ENCODE peak calls at places on chromosomes 11 and 22, in eight cellular contexts. K is BE2C; H is mucosa of descending colon; A is HCT116; Z is ascending aorta; V is effector memory CD4-positive, alpha-beta T cell; L is heart right ventricle; W is transverse colon. E is an unnamed sample. For H3K9me3, the result is how much of the 10 kb centered on the place peaks cover.

GRCh38 chr11:117826832-117827231 is 2.3 kb upstream of the FXYD2 start:
- DNase-seq in K (no peak), H (peak), A (no peak), Z (no peak), V (no peak), L (no peak), W (no peak), E (no peak)

GRCh38 chr11:9775393-9775780 is 111.5 kb downstream of the SWAP70 start:
- DNase-seq in K (no peak), H (peak), A (no peak), Z (no peak), V (no peak), L (no peak), W (no peak), E (no peak)

GRCh38 chr11:50298182-50298988 is 265.7 kb downstream of the OR4C45 start:
- DNase-seq in K (no peak), H (no peak), A (no peak), Z (no peak), V (no peak), L (no peak), W (no peak), E (no peak)

GRCh38 chr11:75303544-75304224 is 47.8 kb downstream of the ARRB1 start:
- DNase-seq in K (peak), H (no peak), A (no peak), Z (no peak), V (no peak), L (no peak), W (no peak), E (no peak)

GRCh38 chr22:32444068-32444467 is 20.2 kb downstream of the BPIFC start:
- DNase-seq in K (peak), H (peak), A (peak), Z (no peak), V (no peak), L (no peak), W (peak), E (no peak)

GRCh38 chr11:96337541-96338530 is 5.2 kb downstream of the MAML2 start:
- DNase-seq in K (no peak), H (peak), A (no peak), Z (no peak), V (no peak), L (no peak), W (no peak), E (no peak)

GRCh38 chr22:17562906-17563870 is at the start of gene SLC25A18:
- DNase-seq in K (no peak), H (no peak), A (no peak), Z (no peak), V (no peak), L (peak), W (peak), E (no peak)

GRCh38 chr22:21823740-21824438 is 43.6 kb downstream of the MAPK1 start:
- DNase-seq in K (no peak), H (no peak), A (no peak), Z (no peak), V (no peak), L (no peak), W (no peak), E (no peak)

GRCh38 chr22:19568337-19569311 is 44.4 kb upstream of the CLDN5 start:
- DNase-seq in K (no peak), H (no peak), A (no peak), Z (no peak), V (no peak), L (peak), W (no peak), E (no peak)

GRCh38 chr11:70703141-70704052 is 305.1 kb downstream of the CTTN start:
- DNase-seq in K (no peak), H (no peak), A (no peak), Z (no peak), V (no peak), L (no peak), W (no peak), E (no peak)

GRCh38 chr11:102111011-102111786 is 952 bp downstream of the YAP1 start:
- DNase-seq in K (peak), H (peak), A (no peak), Z (no peak), V (no peak), L (peak), W (peak), E (no peak)

GRCh38 chr11:101127699-101128570 is 1.7 kb downstream of the PGR start:
- DNase-seq in K (peak), H (peak), A (no peak), Z (no peak), V (no peak), L (peak), W (peak), E (no peak)

GRCh38 chr11:13875643-13876042 is 86.9 kb upstream of the SPON1 start:
- DNase-seq in K (no peak), H (no peak), A (no peak), Z (no peak), V (no peak), L (no peak), W (no peak), E (no peak)

GRCh38 chr11:76596652-76597051 is 73.9 kb downstream of the LRRC32 start:
- DNase-seq in K (no peak), H (no peak), A (no peak), Z (no peak), V (no peak), L (no peak), W (no peak), E (no peak)

GRCh38 chr11:86741489-86742435 is 58.6 kb upstream of the PRSS23 start:
- DNase-seq in K (no peak), H (no peak), A (no peak), Z (no peak), V (no peak), L (no peak), W (no peak), E (no peak)

GRCh38 chr11:107857550-107858216 is 904 bp downstream of the SLC35F2 start:
- DNase-seq in K (peak), H (no peak), A (no peak), Z (no peak), V (no peak), L (no peak), W (no peak), E (no peak)

GRCh38 chr22:29300467-29300806 is 6.0 kb upstream of the GAS2L1 start:
- DNase-seq in K (no peak), H (no peak), A (no peak), Z (no peak), V (no peak), L (no peak), W (no peak), E (no peak)

GRCh38 chr22:29302681-29303465 is 3.6 kb upstream of the GAS2L1 start:
- DNase-seq in K (no peak), H (no peak), A (no peak), Z (no peak), V (no peak), L (no peak), W (no peak), E (no peak)

GRCh38 chr22:29301716-29302401 is 4.6 kb upstream of the GAS2L1 start:
- DNase-seq in K (no peak), H (no peak), A (no peak), Z (no peak), V (no peak), L (no peak), W (no peak), E (no peak)

GRCh38 chr22:29300807-29301601 is 5.4 kb upstream of the GAS2L1 start:
- DNase-seq in K (no peak), H (no peak), A (no peak), Z (no peak), V (no peak), L (no peak), W (no peak), E (no peak)

DNA sequence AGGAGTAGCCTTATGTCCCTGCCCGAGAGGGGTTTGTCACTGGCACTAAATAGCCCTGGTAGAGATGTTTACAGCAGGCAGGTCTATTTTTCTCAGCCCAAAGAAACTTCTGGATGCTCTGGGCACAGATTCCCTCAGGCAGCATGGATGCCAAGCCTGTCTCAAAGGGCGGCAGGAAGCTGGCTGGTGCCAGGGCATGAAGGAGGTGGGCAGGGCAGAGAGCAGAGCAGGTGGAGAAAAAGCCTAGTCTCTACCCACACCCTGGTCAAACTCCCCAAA is 4.1 kb upstream of the GAS2L1 start:
- DNase-seq in K (no peak), H (no peak), A (no peak), Z (no peak), V (no peak), L (no peak), W (no peak), E (no peak)
- H3K9me3 ChIP-seq in K (under half), H (under half), A (under half), Z (under half), V (under half), L (under half), W (under half), E (under half)

GRCh38 chr11:77734890-77735289 is 85.6 kb downstream of the RSF1 start:
- DNase-seq in K (no peak), H (no peak), A (no peak), Z (no peak), V (no peak), L (no peak), W (no peak), E (no peak)
- H3K9me3 ChIP-seq in K (under half), H (under half), A (under half), Z (under half), V (under half), L (under half), W (under half), E (under half)

DNA sequence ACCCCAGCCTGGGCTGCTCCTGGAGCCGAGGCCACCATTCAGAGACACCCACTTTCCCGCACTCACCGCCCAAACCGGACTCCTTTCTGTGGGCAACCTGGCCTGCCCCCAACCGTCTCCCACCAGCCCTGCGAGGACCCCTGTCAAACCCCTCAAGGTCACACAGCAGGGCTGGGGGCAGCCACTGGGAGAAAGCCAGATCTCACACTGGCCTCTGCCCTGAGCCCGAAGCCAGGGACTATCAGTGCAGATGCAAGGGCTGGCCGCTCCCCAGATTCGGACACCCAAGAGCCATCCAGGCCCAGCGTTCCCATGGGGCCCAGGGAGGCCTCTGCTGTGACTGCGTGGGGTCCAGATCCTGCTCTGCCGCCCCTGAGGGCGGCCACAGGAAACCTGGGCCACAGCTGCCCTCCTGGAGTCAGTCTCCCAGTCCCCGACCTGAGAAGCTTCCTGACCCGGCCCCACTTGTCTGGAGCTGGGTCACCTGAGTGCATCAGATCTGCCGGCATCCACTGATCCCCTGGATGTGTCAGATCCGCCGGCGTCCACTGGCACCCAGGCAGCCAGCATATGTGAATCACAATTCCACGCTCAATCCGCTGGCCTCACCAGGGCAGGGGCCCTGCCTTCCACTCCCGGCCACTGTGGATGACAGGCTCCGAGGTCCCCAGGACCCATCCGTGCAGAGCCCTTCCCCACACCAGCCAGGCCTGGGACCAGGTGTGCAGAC is 139.7 kb downstream of the BRD1 start:
- DNase-seq in K (no peak), H (no peak), A (no peak), Z (no peak), V (no peak), L (no peak), W (no peak), E (no peak)
- H3K9me3 ChIP-seq in K (under half), H (under half), A (under half), Z (under half), V (under half), L (under half), W (under half), E (under half)

DNA sequence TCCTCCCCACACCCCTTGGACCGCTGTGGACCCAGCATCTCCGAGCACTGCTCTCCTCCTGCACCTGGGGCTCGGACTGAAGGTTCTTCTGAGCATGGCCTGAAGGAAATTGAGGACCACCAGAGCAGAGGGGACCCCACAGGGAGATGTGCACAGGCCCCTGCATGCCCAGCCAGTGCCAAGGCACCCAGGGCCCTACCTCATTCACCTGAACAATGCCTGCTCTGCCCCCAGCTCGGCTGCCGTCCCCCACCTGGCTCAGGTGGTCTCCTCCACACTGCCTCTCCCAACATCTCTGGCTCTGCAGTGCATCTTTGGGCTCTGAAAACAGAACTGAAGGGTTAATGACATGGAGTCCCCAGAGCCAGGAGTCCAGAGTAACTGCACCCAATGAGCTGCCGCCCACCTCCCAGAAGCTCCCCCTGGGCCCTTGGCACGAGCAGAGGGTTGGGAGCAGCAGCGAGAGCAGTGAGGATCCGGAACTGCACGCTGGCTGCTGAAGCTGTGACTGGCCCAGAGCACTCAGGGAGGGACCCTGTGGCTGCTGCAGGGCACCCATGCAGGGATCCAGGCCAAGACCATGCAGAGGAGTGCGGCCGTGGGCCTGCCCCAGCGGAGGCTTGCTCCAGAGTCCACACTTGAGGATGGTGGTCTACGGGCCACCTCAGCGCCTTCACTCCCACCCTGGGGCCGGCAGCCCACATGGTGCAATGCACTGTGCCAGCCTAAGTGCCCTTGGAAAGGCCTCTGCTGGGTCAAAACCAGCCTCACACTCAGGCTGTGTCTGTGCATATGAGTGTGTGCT is 686.0 kb downstream of the TBC1D22A start:
- DNase-seq in K (no peak), H (no peak), A (no peak), Z (no peak), V (no peak), L (no peak), W (no peak), E (no peak)
- H3K9me3 ChIP-seq in K (under half), H (under half), A (under half), Z (under half), V (under half), L (under half), W (under half), E (under half)

DNA sequence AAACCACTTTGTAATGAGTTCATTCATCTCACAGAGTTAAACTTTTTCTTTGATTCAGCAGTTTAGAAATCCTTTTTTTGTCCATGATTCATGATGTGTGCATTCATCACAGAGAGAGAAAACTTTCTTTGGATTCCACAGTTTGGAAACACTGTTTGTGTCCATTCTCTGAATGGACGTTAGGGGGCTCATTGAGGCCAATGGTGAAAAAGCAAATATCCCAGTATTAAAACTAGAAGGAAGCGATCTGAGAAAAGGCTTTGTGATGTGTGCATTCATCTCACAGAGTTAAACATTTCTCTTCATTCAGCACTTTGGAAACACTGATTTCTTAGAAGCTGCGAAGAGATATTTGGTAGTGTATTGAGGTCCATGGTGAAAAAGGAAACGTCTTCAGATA is 155.6 kb upstream of the TRIM48 start:
- DNase-seq in K (no peak), H (no peak), A (no peak), Z (no peak), V (no peak), L (no peak), W (no peak), E (no peak)
- H3K9me3 ChIP-seq in K (under half), H (half or more), A (under half), Z (under half), V (under half), L (under half), W (under half), E (under half)

GRCh38 chr22:47665151-47665550 is 902.7 kb downstream of the TBC1D22A start:
- DNase-seq in K (no peak), H (no peak), A (no peak), Z (no peak), V (no peak), L (no peak), W (no peak), E (no peak)

GRCh38 chr22:47659467-47660302 is 897.2 kb downstream of the TBC1D22A start:
- DNase-seq in K (no peak), H (no peak), A (no peak), Z (no peak), V (no peak), L (no peak), W (no peak), E (no peak)

GRCh38 chr22:47658182-47658581 is 895.7 kb downstream of the TBC1D22A start:
- DNase-seq in K (no peak), H (no peak), A (no peak), Z (no peak), V (no peak), L (no peak), W (no peak), E (no peak)

DNA sequence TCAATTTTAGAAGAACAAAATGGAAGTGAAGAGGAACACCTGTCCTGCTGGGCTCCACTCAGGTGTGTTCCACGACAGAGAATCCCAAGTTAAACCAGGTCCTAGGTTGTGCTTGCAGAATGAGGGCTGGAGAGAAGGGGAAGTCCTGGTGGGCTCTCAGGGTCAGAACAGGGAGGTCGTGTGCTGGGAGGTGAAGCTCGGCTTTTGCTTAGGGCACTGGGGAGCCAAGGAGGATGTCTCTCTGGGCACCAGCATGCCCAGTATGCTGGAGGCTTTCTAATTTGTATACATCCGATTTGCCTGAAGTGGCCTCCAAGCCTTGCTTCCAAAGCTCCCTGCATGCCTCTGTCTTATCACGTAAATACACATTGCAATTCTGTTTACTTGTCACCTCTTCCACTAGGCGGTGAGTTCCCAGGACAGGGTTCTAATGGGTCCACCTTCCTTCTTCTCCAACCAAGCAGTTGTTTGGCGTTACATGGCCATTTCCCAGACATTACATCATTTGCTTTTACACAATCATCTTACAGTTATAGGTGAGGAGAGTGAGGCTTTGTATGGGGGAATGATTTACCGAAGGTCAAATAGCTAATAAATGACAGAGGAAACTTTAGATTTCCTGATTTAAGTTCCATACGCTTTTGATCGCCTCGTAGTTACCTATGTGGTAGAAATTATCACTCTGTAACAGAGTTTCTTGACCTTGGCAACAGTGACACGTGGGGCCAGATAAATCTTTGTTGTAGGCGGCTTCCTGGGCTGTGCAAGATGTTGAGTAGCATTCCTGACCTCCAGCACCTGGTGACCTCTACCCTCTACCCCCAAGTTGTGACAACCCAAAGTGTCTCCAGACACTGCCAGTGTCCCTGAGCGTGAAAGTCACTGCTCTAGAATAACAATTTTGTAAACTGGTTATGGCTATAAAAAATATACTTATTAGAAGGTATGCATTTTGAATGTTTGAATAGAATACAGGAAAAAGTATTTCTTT is 901.5 kb downstream of the TBC1D22A start:
- DNase-seq in K (no peak), H (no peak), A (no peak), Z (no peak), V (no peak), L (no peak), W (no peak), E (no peak)
- H3K9me3 ChIP-seq in K (under half), H (under half), A (under half), Z (under half), V (under half), L (under half), W (under half), E (under half)

DNA sequence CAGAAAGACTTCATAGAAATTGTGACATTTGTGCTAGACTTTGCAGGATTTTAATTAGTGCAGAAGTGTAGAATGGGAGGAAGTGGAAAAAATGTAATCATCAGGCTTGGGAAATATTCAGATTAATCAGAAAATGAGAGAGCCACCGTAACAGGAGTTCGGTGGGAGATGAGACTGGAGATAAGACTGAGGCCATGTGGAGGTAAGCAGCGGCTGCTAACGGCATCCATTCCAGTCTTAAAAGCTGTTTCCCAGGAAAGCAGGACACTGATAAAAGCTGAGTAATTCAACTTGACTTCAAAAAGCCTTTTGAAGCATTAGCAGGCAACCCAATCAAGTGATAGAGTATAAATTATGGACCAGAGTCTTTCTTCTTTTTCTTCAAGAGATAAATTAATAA is 369.9 kb downstream of the LUZP2 start:
- DNase-seq in K (peak), H (no peak), A (no peak), Z (no peak), V (no peak), L (no peak), W (no peak), E (no peak)
- H3K9me3 ChIP-seq in K (under half), H (under half), A (under half), Z (under half), V (under half), L (under half), W (under half), E (under half)

E was measured in T-helper 17 cell.